ENCODE peak calls at places on chromosomes 1 and 21, in seven cellular contexts. U is IMR-90, N is fibroblast of villous mesenchyme, B is fibroblast of lung, A is fibroblast of the conjunctiva, L is COR-L47, Y is NCI-H774. J is an unnamed sample.

GRCh38 chr1:24121406-24121805 is 9.5 kb upstream of the MYOM3 start:
- DNase-seq in U (no peak), N (no peak), B (no peak), A (no peak), L (no peak), Y (no peak), J (no peak)

GRCh38 chr21:33849839-33850238 is 65.8 kb downstream of the ATP5PO start:
- DNase-seq in U (no peak), N (no peak), B (no peak), A (no peak), L (no peak), Y (no peak), J (peak)

GRCh38 chr1:152899027-152899426 is 9.3 kb upstream of the IVL start:
- DNase-seq in U (no peak), N (no peak), B (no peak), A (no peak), L (no peak), Y (no peak), J (no peak)

GRCh38 chr1:86370627-86371026 is 25.5 kb downstream of the ODF2L start:
- DNase-seq in U (peak), N (peak), B (peak), A (peak), L (no peak), Y (no peak), J (no peak)

GRCh38 chr21:39055167-39055767 is 128.0 kb downstream of the PSMG1 start:
- DNase-seq in U (no peak), N (peak), B (no peak), A (no peak), L (peak), Y (no peak), J (no peak)

GRCh38 chr21:41217656-41218380 is 49.9 kb downstream of the BACE2 start:
- DNase-seq in U (peak), N (peak), B (peak), A (peak), L (no peak), Y (no peak), J (no peak)

GRCh38 chr1:46302091-46303037 is 1.1 kb downstream of the LRRC41 start:
- DNase-seq in U (peak), N (peak), B (peak), A (no peak), L (no peak), Y (peak), J (peak)

GRCh38 chr1:198155253-198155652 is 1.5 kb upstream of the NEK7 start:
- DNase-seq in U (peak), N (peak), B (peak), A (no peak), L (no peak), Y (no peak), J (peak)

GRCh38 chr1:6743189-6744101 is 41.8 kb upstream of the CAMTA1 start:
- DNase-seq in U (peak), N (peak), B (peak), A (peak), L (no peak), Y (no peak), J (peak)

GRCh38 chr1:204461331-204462228 is 33.0 kb downstream of the PIK3C2B start:
- DNase-seq in U (no peak), N (no peak), B (no peak), A (no peak), L (no peak), Y (no peak), J (no peak)

GRCh38 chr1:39973503-39974135 is 18.7 kb downstream of the MFSD2A start:
- DNase-seq in U (peak), N (peak), B (peak), A (no peak), L (peak), Y (peak), J (peak)

GRCh38 chr1:6485937-6486250 is 5.6 kb downstream of the PLEKHG5 start:
- DNase-seq in U (no peak), N (no peak), B (no peak), A (no peak), L (no peak), Y (no peak), J (no peak)

GRCh38 chr1:940121-941026 is 16.7 kb downstream of the SAMD11 start:
- DNase-seq in U (peak), N (peak), B (peak), A (no peak), L (peak), Y (no peak), J (peak)

GRCh38 chr1:46278807-46279206 is 24.6 kb downstream of the LRRC41 start:
- DNase-seq in U (peak), N (no peak), B (peak), A (no peak), L (no peak), Y (no peak), J (no peak)

GRCh38 chr1:2934642-2935081 is 86.6 kb upstream of the ACTRT2 start:
- DNase-seq in U (no peak), N (no peak), B (no peak), A (no peak), L (no peak), Y (no peak), J (peak)

GRCh38 chr1:94235189-94236020 is 2.0 kb downstream of the ARHGAP29 start:
- DNase-seq in U (no peak), N (no peak), B (no peak), A (no peak), L (no peak), Y (no peak), J (peak)

GRCh38 chr1:15722836-15723542 is 13.1 kb upstream of the SLC25A34 start:
- DNase-seq in U (no peak), N (peak), B (no peak), A (no peak), L (no peak), Y (no peak), J (no peak)

GRCh38 chr1:30385246-30385940 is 338.0 kb downstream of the MATN1 start:
- DNase-seq in U (no peak), N (no peak), B (no peak), A (no peak), L (no peak), Y (no peak), J (peak)

GRCh38 chr1:41917835-41918449 is 780 bp downstream of the HIVEP3 start:
- DNase-seq in U (peak), N (peak), B (peak), A (no peak), L (peak), Y (peak), J (peak)

GRCh38 chr1:218717611-218718010 is 372.5 kb downstream of the TGFB2 start:
- DNase-seq in U (peak), N (no peak), B (peak), A (no peak), L (no peak), Y (no peak), J (no peak)

GRCh38 chr21:31030367-31031106 is 7.7 kb downstream of the KRTAP19-8 start:
- DNase-seq in U (no peak), N (no peak), B (no peak), A (no peak), L (no peak), Y (no peak), J (peak)

GRCh38 chr1:214515544-214516433 is 35.6 kb downstream of the PTPN14 start:
- DNase-seq in U (no peak), N (peak), B (no peak), A (no peak), L (no peak), Y (no peak), J (peak)

GRCh38 chr21:46054447-46054846 is 43.5 kb upstream of the COL6A2 start:
- DNase-seq in U (peak), N (peak), B (peak), A (peak), L (no peak), Y (no peak), J (no peak)

GRCh38 chr21:44850905-44851657 is 22.4 kb downstream of the PTTG1IP start:
- DNase-seq in U (no peak), N (no peak), B (no peak), A (no peak), L (no peak), Y (no peak), J (no peak)

GRCh38 chr1:46184920-46185658 is 8.8 kb upstream of the P3R3URF start:
- DNase-seq in U (no peak), N (no peak), B (no peak), A (no peak), L (no peak), Y (no peak), J (no peak)

GRCh38 chr1:177948336-177948972 is 21.4 kb downstream of the SEC16B start:
- DNase-seq in U (peak), N (peak), B (peak), A (peak), L (peak), Y (peak), J (peak)

GRCh38 chr1:181604482-181604881 is 121.2 kb downstream of the CACNA1E start:
- DNase-seq in U (no peak), N (no peak), B (no peak), A (no peak), L (no peak), Y (peak), J (peak)

GRCh38 chr1:39776886-39777683 is 5.9 kb upstream of the OXCT2 start:
- DNase-seq in U (no peak), N (no peak), B (no peak), A (no peak), L (no peak), Y (no peak), J (no peak)

GRCh38 chr21:34807146-34807880 is 138.5 kb downstream of the CLIC6 start:
- DNase-seq in U (peak), N (peak), B (peak), A (peak), L (no peak), Y (no peak), J (peak)

GRCh38 chr1:202890392-202890791 is 1.4 kb upstream of the RABIF start:
- DNase-seq in U (no peak), N (no peak), B (no peak), A (no peak), L (no peak), Y (no peak), J (no peak)

GRCh38 chr21:26389971-26390641 is 183.0 kb downstream of the CYYR1 start:
- DNase-seq in U (peak), N (peak), B (peak), A (no peak), L (no peak), Y (no peak), J (peak)

GRCh38 chr1:88678405-88678804 is 5.7 kb upstream of the PKN2 start:
- DNase-seq in U (no peak), N (peak), B (no peak), A (no peak), L (no peak), Y (no peak), J (peak)

GRCh38 chr1:234281826-234282489 is 91.3 kb upstream of the COA6 start:
- DNase-seq in U (no peak), N (no peak), B (no peak), A (no peak), L (no peak), Y (no peak), J (peak)

GRCh38 chr1:195939844-195940243 is 668.4 kb downstream of the KCNT2 start:
- DNase-seq in U (no peak), N (no peak), B (no peak), A (no peak), L (peak), Y (no peak), J (peak)

GRCh38 chr21:45308211-45309068 is 20.7 kb upstream of the POFUT2 start:
- DNase-seq in U (peak), N (peak), B (peak), A (no peak), L (no peak), Y (no peak), J (peak)